ENCODE peak calls at places on chromosome 11, in eight cellular contexts. H is endothelial cell; P is CD4-positive, alpha-beta memory T cell; Q is activated T-cell treated with anti-CD3 and anti-CD28 coated beads for 1 hour; J is GM23248; S is activated CD8-positive, alpha-beta memory T cell treated with anti-CD3 and anti-CD28 coated beads for 1 hour; K is trophoblast cell; V is stimulated activated CD8-positive, alpha-beta memory T cell treated with anti-CD3 and anti-CD28 coated beads, Interleukin-15, amount 100 ng/mL, for 24 hours. B is an unnamed sample.
A peak's percentile ranks its signal among the peaks of the same experiment; 100 is the strongest.

GRCh38 chr11:74682731-74683278 is 48.4 kb downstream of the CHRDL2 start:
- DNase-seq in H (no peak), S (no peak), Q (no peak), V (no peak), P (no peak), K (no peak), J (no peak), B (no peak)

GRCh38 chr11:134509381-134510068 is 97.5 kb upstream of the B3GAT1 start:
- DNase-seq in Q (no peak), V (no peak), P (no peak), H (no peak), K (no peak), S (no peak), J (no peak), B (no peak)

GRCh38 chr11:73521621-73522020 is 76.3 kb downstream of the FAM168A start:
- DNase-seq in S (no peak), Q (no peak), P (no peak), K (no peak), H (no peak), V (no peak), J (peak; percentile 63), B (peak; percentile 34)

GRCh38 chr11:61679893-61680621 is at the start of gene DAGLA:
- DNase-seq in S (peak; percentile 42), J (peak; percentile 70), P (peak; percentile 72), Q (peak; percentile 76), H (peak; percentile 83), K (peak; percentile 68), V (peak; percentile 84), B (peak; percentile 45)

GRCh38 chr11:7307836-7308235 is 56.1 kb downstream of the SYT9 start:
- DNase-seq in H (no peak), S (no peak), V (no peak), K (no peak), P (no peak), Q (no peak), J (no peak), B (no peak)

GRCh38 chr11:15945726-15946125 is 410.6 kb downstream of the SOX6 start:
- DNase-seq in P (no peak), K (no peak), S (no peak), Q (no peak), V (no peak), H (no peak), J (no peak), B (no peak)

GRCh38 chr11:44767421-44767820 is 40.7 kb downstream of the TSPAN18 start:
- DNase-seq in P (no peak), K (peak; percentile 23), S (no peak), J (peak; percentile 56), H (no peak), Q (no peak), V (no peak), B (peak; percentile 66)

GRCh38 chr11:28346721-28347120 is 238.5 kb downstream of the METTL15 start:
- DNase-seq in Q (no peak), J (no peak), P (no peak), V (no peak), K (no peak), H (no peak), S (no peak), B (peak; percentile 8)

GRCh38 chr11:97567801-97568200 is 1178.0 kb downstream of the JRKL start:
- DNase-seq in Q (no peak), H (no peak), S (no peak), P (no peak), J (peak; percentile 0), V (no peak), K (peak; percentile 5), B (no peak)

GRCh38 chr11:73187854-73188253 is 30.2 kb upstream of the P2RY2 start:
- DNase-seq in Q (no peak), P (no peak), J (no peak), V (no peak), H (no peak), S (no peak), K (no peak), B (no peak)

GRCh38 chr11:115606223-115607220 is 102.3 kb upstream of the CADM1 start:
- DNase-seq in V (no peak), P (no peak), Q (no peak), J (no peak), K (no peak), H (no peak), S (no peak), B (peak; percentile 36)

GRCh38 chr11:94111660-94112059 is 17.0 kb upstream of the PANX1 start:
- DNase-seq in Q (no peak), H (no peak), J (no peak), V (no peak), S (no peak), K (no peak), P (no peak), B (no peak)

GRCh38 chr11:71428861-71429435 is 19.2 kb downstream of the DHCR7 start:
- DNase-seq in P (no peak), V (no peak), H (no peak), Q (no peak), J (no peak), S (no peak), K (no peak), B (no peak)

GRCh38 chr11:57601297-57601696 is 3.8 kb downstream of the SERPING1 start:
- DNase-seq in S (no peak), J (no peak), Q (no peak), H (no peak), V (no peak), P (no peak), K (no peak), B (peak; percentile 5)

GRCh38 chr11:95266751-95267374 is 35.9 kb upstream of the SESN3 start:
- DNase-seq in K (no peak), J (peak; percentile 65), V (no peak), Q (no peak), S (no peak), H (no peak), P (no peak), B (peak; percentile 46)

GRCh38 chr11:109914809-109915653 is 178.2 kb upstream of the ZC3H12C start:
- DNase-seq in H (peak; percentile 9), J (peak; percentile 74), S (no peak), K (peak; percentile 75), P (no peak), Q (no peak), V (no peak), B (peak; percentile 49)

GRCh38 chr11:115965754-115966504 is 461.7 kb upstream of the CADM1 start:
- DNase-seq in S (no peak), P (no peak), K (no peak), Q (no peak), J (no peak), V (no peak), H (no peak), B (no peak)

GRCh38 chr11:57567512-57568329 is at the start of gene UBE2L6:
- DNase-seq in J (peak; percentile 90), V (peak; percentile 32), P (peak; percentile 66), Q (peak; percentile 46), H (peak; percentile 91), S (peak; percentile 74), K (peak; percentile 87), B (peak; percentile 18)

GRCh38 chr11:1448166-1448825 is 38.3 kb downstream of the MOB2 start:
- DNase-seq in P (no peak), Q (no peak), J (no peak), H (no peak), S (no peak), K (no peak), V (no peak), B (no peak)

GRCh38 chr11:75888391-75888790 is 73.4 kb downstream of the UVRAG start:
- DNase-seq in P (no peak), Q (no peak), K (no peak), H (no peak), V (no peak), J (no peak), S (no peak), B (no peak)

GRCh38 chr11:73528877-73529530 is 68.9 kb downstream of the FAM168A start:
- DNase-seq in J (no peak), S (no peak), V (no peak), P (no peak), H (no peak), K (no peak), Q (no peak), B (no peak)

GRCh38 chr11:68261749-68262543 is 9.8 kb downstream of the C11orf24 start:
- DNase-seq in V (no peak), P (no peak), S (no peak), J (no peak), K (no peak), H (no peak), Q (no peak), B (no peak)

GRCh38 chr11:62142921-62143320 is 19.1 kb downstream of the INCENP start:
- DNase-seq in P (no peak), H (no peak), V (no peak), J (no peak), Q (no peak), K (no peak), S (no peak), B (no peak)

GRCh38 chr11:46554205-46555162 is 39.3 kb downstream of the AMBRA1 start:
- DNase-seq in P (no peak), K (peak; percentile 80), S (no peak), J (peak; percentile 85), Q (no peak), V (no peak), H (no peak), B (peak; percentile 82)

GRCh38 chr11:17389205-17389956 is 922 bp upstream of the KCNJ11 start:
- DNase-seq in P (peak; percentile 79), S (peak; percentile 44), V (peak; percentile 72), K (peak; percentile 30), H (peak; percentile 83), J (peak; percentile 50), Q (peak; percentile 74), B (no peak)

GRCh38 chr11:23502389-23502788 is 642.1 kb upstream of the CCDC179 start:
- DNase-seq in V (no peak), K (no peak), P (no peak), S (no peak), Q (no peak), H (no peak), J (no peak), B (no peak)

GRCh38 chr11:72326151-72326842 is 82.3 kb upstream of the PHOX2A start:
- DNase-seq in P (no peak), H (no peak), S (no peak), K (peak; percentile 45), J (peak; percentile 85), Q (no peak), V (no peak), B (peak; percentile 45)